ENCODE peak calls at places on chromosome 13, in seven cellular contexts. E, C, K, T, S, Z and H are unnamed samples.
A peak's percentile ranks its signal among the peaks of the same experiment; 100 is the strongest.

GRCh38 chr13:72368031-72368430 is 359.4 kb downstream of the MZT1 start:
- DNase-seq in C (no peak), K (no peak), Z (no peak), S (no peak), T (no peak), E (no peak), H (no peak)

GRCh38 chr13:84662503-84662902 is 780.2 kb upstream of the SLITRK1 start:
- DNase-seq in S (no peak), T (no peak), Z (no peak), E (no peak), K (no peak), C (no peak), H (no peak)

GRCh38 chr13:73608157-73608516 is 526.1 kb downstream of the KLF12 start:
- DNase-seq in S (no peak), T (no peak), Z (no peak), C (no peak), E (no peak), K (no peak), H (no peak)

GRCh38 chr13:101624210-101624922 is 171.9 kb downstream of the ITGBL1 start:
- DNase-seq in Z (no peak), E (no peak), K (no peak), C (no peak), T (no peak), S (no peak), H (no peak)

GRCh38 chr13:24995225-24995804 is 100.6 kb upstream of the PABPC3 start:
- DNase-seq in S (peak; percentile 45), T (no peak), E (peak; percentile 84), K (peak; percentile 75), Z (peak; percentile 81), C (peak; percentile 63), H (peak; percentile 27)

GRCh38 chr13:76222511-76222910 is 586.4 kb downstream of the LMO7 start:
- DNase-seq in T (no peak), E (no peak), K (no peak), C (no peak), Z (no peak), S (no peak), H (no peak)

GRCh38 chr13:43428545-43429287 is 358.1 kb downstream of the ENOX1 start:
- DNase-seq in T (no peak), C (no peak), K (no peak), E (no peak), Z (no peak), S (no peak), H (no peak)

GRCh38 chr13:110341445-110342247 is 34.6 kb downstream of the COL4A2 start:
- DNase-seq in C (no peak), S (no peak), E (peak; percentile 36), T (no peak), K (no peak), Z (no peak), H (no peak)

GRCh38 chr13:43023244-43023931 is at the start of gene DNAJC15:
- DNase-seq in Z (peak; percentile 84), C (peak; percentile 82), S (no peak), T (peak; percentile 95), E (peak; percentile 27), K (peak; percentile 85), H (peak; percentile 57)

GRCh38 chr13:75931116-75931515 is 295.0 kb downstream of the LMO7 start:
- DNase-seq in Z (no peak), E (no peak), S (peak; percentile 26), K (no peak), T (no peak), C (no peak), H (no peak)

GRCh38 chr13:98075048-98075447 is 67.8 kb upstream of the FARP1 start:
- DNase-seq in C (no peak), K (no peak), Z (no peak), T (no peak), E (no peak), S (no peak), H (no peak)

GRCh38 chr13:40026174-40026585 is 370.7 kb downstream of the COG6 start:
- DNase-seq in Z (peak; percentile 75), K (no peak), E (no peak), C (no peak), T (no peak), S (no peak), H (no peak)

GRCh38 chr13:30731658-30732390 is 3.5 kb upstream of the ALOX5AP start:
- DNase-seq in K (no peak), C (peak; percentile 18), T (no peak), E (no peak), Z (no peak), S (no peak), H (no peak)

GRCh38 chr13:40652588-40652940 is 13.9 kb downstream of the FOXO1 start:
- DNase-seq in S (no peak), T (no peak), E (peak; percentile 77), K (no peak), C (no peak), Z (no peak), H (no peak)

GRCh38 chr13:33911521-33911920 is 93.6 kb downstream of the RFC3 start:
- DNase-seq in Z (no peak), S (no peak), K (no peak), E (no peak), T (no peak), C (no peak), H (no peak)

GRCh38 chr13:90919153-90919552 is 428.3 kb upstream of the MIR17HG start:
- DNase-seq in S (no peak), Z (no peak), E (no peak), K (no peak), C (no peak), T (no peak), H (no peak)

GRCh38 chr13:30792257-30793000 is 57.1 kb downstream of the ALOX5AP start:
- DNase-seq in S (peak; percentile 69), E (no peak), K (peak; percentile 96), C (peak; percentile 59), T (peak; percentile 88), Z (no peak), H (peak; percentile 72)

GRCh38 chr13:106917673-106918652 is 350.0 kb upstream of the ARGLU1 start:
- DNase-seq in Z (peak; percentile 62), C (peak; percentile 80), K (peak; percentile 64), S (no peak), E (peak; percentile 71), T (peak; percentile 78), H (peak; percentile 17)

GRCh38 chr13:74205313-74205690 is 71.1 kb upstream of the KLF12 start:
- DNase-seq in C (no peak), E (no peak), T (no peak), Z (no peak), S (no peak), K (no peak), H (no peak)

GRCh38 chr13:98192008-98192407 is 14.9 kb upstream of the RNF113B start:
- DNase-seq in T (no peak), S (no peak), E (no peak), K (no peak), C (no peak), Z (no peak), H (no peak)

GRCh38 chr13:109939105-109939504 is 152.7 kb upstream of the IRS2 start:
- DNase-seq in E (no peak), C (no peak), T (no peak), Z (no peak), S (no peak), K (no peak), H (no peak)

GRCh38 chr13:113765241-113765910 is 6.3 kb downstream of the TMEM255B start:
- DNase-seq in C (no peak), K (no peak), Z (no peak), E (no peak), S (no peak), T (no peak), H (no peak)

GRCh38 chr13:114025432-114026127 is 51.7 kb upstream of the C13orf46 start:
- DNase-seq in T (no peak), S (no peak), C (no peak), Z (no peak), K (no peak), E (peak; percentile 31), H (no peak)

GRCh38 chr13:43908156-43909126 is 28.7 kb downstream of the LACC1 start:
- DNase-seq in Z (peak; percentile 26), K (peak; percentile 61), E (peak; percentile 36), T (no peak), C (no peak), S (peak; percentile 38), H (no peak)

GRCh38 chr13:23450340-23451046 is 17.0 kb upstream of the SACS start:
- DNase-seq in Z (no peak), T (peak; percentile 68), E (no peak), S (no peak), K (no peak), C (no peak), H (no peak)

GRCh38 chr13:29702912-29703351 is 107.4 kb upstream of the SLC7A1 start:
- DNase-seq in Z (no peak), E (no peak), K (peak; percentile 98), S (peak; percentile 72), C (no peak), T (peak; percentile 67), H (peak; percentile 80)

GRCh38 chr13:21557995-21558394 is 46.0 kb downstream of the MICU2 start:
- DNase-seq in C (no peak), S (no peak), K (peak; percentile 39), Z (peak; percentile 19), E (peak; percentile 34), T (no peak), H (peak; percentile 4)

GRCh38 chr13:113029487-113030258 is 60.7 kb downstream of the MCF2L start:
- DNase-seq in S (no peak), C (peak; percentile 71), T (no peak), K (peak; percentile 16), Z (peak; percentile 38), E (peak; percentile 34), H (no peak)

GRCh38 chr13:48626077-48626449 is 27.7 kb upstream of the CYSLTR2 start:
- DNase-seq in T (no peak), Z (no peak), K (no peak), E (no peak), S (no peak), C (no peak), H (no peak)

GRCh38 chr13:59715591-59715990 is 448.1 kb downstream of the DIAPH3 start:
- DNase-seq in E (no peak), K (no peak), S (no peak), Z (no peak), C (no peak), T (no peak), H (no peak)

GRCh38 chr13:32246468-32246867 is 68.7 kb downstream of the ZAR1L start:
- DNase-seq in K (peak; percentile 77), T (no peak), E (peak; percentile 59), Z (peak; percentile 53), S (no peak), C (peak; percentile 26), H (no peak)

GRCh38 chr13:98693756-98694155 is 58.7 kb downstream of the SLC15A1 start:
- DNase-seq in S (no peak), C (no peak), Z (no peak), K (no peak), E (no peak), T (no peak), H (no peak)

GRCh38 chr13:89554801-89555200 is 1792.7 kb upstream of the MIR17HG start:
- DNase-seq in K (no peak), C (no peak), Z (no peak), S (no peak), T (no peak), E (no peak), H (no peak)

GRCh38 chr13:106630650-106631049 is 62.7 kb upstream of the ARGLU1 start:
- DNase-seq in C (no peak), T (no peak), S (no peak), Z (no peak), E (no peak), K (no peak), H (no peak)

GRCh38 chr13:73034901-73035300 is 23.9 kb upstream of the KLF5 start:
- DNase-seq in E (no peak), S (no peak), C (no peak), K (no peak), T (no peak), Z (no peak), H (no peak)

GRCh38 chr13:31174018-31174417 is 12.3 kb upstream of the HSPH1 start:
- DNase-seq in S (no peak), T (no peak), E (no peak), K (peak; percentile 8), Z (no peak), C (no peak), H (no peak)

GRCh38 chr13:51269039-51269438 is 46.8 kb downstream of the FAM124A start:
- DNase-seq in T (no peak), E (no peak), C (no peak), S (no peak), Z (no peak), K (peak; percentile 81), H (no peak)